ENCODE peak calls at places on chromosome 20, in eight cellular contexts. One of them, this sample, is unnamed.

GRCh38 chr20:51315390-51315789 is 227.1 kb downstream of the NFATC2 start:
- DNase-seq in heart right ventricle: no peak
- DNase-seq in SK-N-SH: no peak
- DNase-seq in glutamatergic neuron: no peak
- DNase-seq in breast epithelium: no peak
- DNase-seq in brain microvascular endothelial cell: no peak
- DNase-seq in tibial artery: no peak
- DNase-seq in Peyer's patch: no peak
- DNase-seq in this sample: no peak

GRCh38 chr20:48098866-48099265 is 313.6 kb upstream of the SULF2 start:
- DNase-seq in SK-N-SH: no peak
- DNase-seq in brain microvascular endothelial cell: no peak
- DNase-seq in tibial artery: no peak
- DNase-seq in glutamatergic neuron: no peak
- DNase-seq in Peyer's patch: no peak
- DNase-seq in breast epithelium: no peak
- DNase-seq in heart right ventricle: no peak
- DNase-seq in this sample: no peak

GRCh38 chr20:8212286-8212685 is 80.2 kb downstream of the PLCB1 start:
- DNase-seq in tibial artery: no peak
- DNase-seq in Peyer's patch: no peak
- DNase-seq in SK-N-SH: no peak
- DNase-seq in glutamatergic neuron: no peak
- DNase-seq in breast epithelium: no peak
- DNase-seq in brain microvascular endothelial cell: no peak
- DNase-seq in heart right ventricle: no peak
- DNase-seq in this sample: no peak

GRCh38 chr20:3930265-3931206 is 41.3 kb downstream of the PANK2 start:
- DNase-seq in glutamatergic neuron: no peak
- DNase-seq in brain microvascular endothelial cell: no peak
- DNase-seq in Peyer's patch: no peak
- DNase-seq in breast epithelium: no peak
- DNase-seq in SK-N-SH: no peak
- DNase-seq in tibial artery: no peak
- DNase-seq in heart right ventricle: no peak
- DNase-seq in this sample: no peak

GRCh38 chr20:57661201-57662027 is 41.2 kb upstream of the ZBP1 start:
- DNase-seq in heart right ventricle: no peak
- DNase-seq in Peyer's patch: peak
- DNase-seq in tibial artery: peak
- DNase-seq in breast epithelium: peak
- DNase-seq in SK-N-SH: peak
- DNase-seq in glutamatergic neuron: peak
- DNase-seq in brain microvascular endothelial cell: no peak
- DNase-seq in this sample: no peak

GRCh38 chr20:21496452-21496851 is 17.4 kb downstream of the NKX2-2 start:
- DNase-seq in breast epithelium: no peak
- DNase-seq in glutamatergic neuron: no peak
- DNase-seq in SK-N-SH: no peak
- DNase-seq in tibial artery: no peak
- DNase-seq in brain microvascular endothelial cell: no peak
- DNase-seq in Peyer's patch: no peak
- DNase-seq in heart right ventricle: no peak
- DNase-seq in this sample: no peak

GRCh38 chr20:6595704-6596103 is 171.8 kb upstream of the BMP2 start:
- DNase-seq in brain microvascular endothelial cell: peak
- DNase-seq in SK-N-SH: no peak
- DNase-seq in Peyer's patch: no peak
- DNase-seq in breast epithelium: no peak
- DNase-seq in heart right ventricle: no peak
- DNase-seq in tibial artery: no peak
- DNase-seq in glutamatergic neuron: no peak
- DNase-seq in this sample: no peak

GRCh38 chr20:57742506-57743180 is 32.8 kb upstream of the PMEPA1 start:
- DNase-seq in breast epithelium: no peak
- DNase-seq in SK-N-SH: peak
- DNase-seq in heart right ventricle: no peak
- DNase-seq in tibial artery: no peak
- DNase-seq in glutamatergic neuron: no peak
- DNase-seq in Peyer's patch: no peak
- DNase-seq in brain microvascular endothelial cell: no peak
- DNase-seq in this sample: no peak

GRCh38 chr20:47352332-47353223 is 3.9 kb downstream of the ZMYND8 start:
- DNase-seq in brain microvascular endothelial cell: no peak
- DNase-seq in heart right ventricle: peak
- DNase-seq in SK-N-SH: peak
- DNase-seq in tibial artery: no peak
- DNase-seq in glutamatergic neuron: no peak
- DNase-seq in Peyer's patch: peak
- DNase-seq in breast epithelium: no peak
- DNase-seq in this sample: no peak

GRCh38 chr20:48411265-48411664 is 416.5 kb downstream of the PREX1 start:
- DNase-seq in breast epithelium: no peak
- DNase-seq in heart right ventricle: no peak
- DNase-seq in glutamatergic neuron: no peak
- DNase-seq in tibial artery: no peak
- DNase-seq in Peyer's patch: no peak
- DNase-seq in brain microvascular endothelial cell: no peak
- DNase-seq in SK-N-SH: no peak
- DNase-seq in this sample: no peak

GRCh38 chr20:8880085-8880853 is 188.6 kb upstream of the PLCB4 start:
- DNase-seq in SK-N-SH: no peak
- DNase-seq in Peyer's patch: no peak
- DNase-seq in heart right ventricle: no peak
- DNase-seq in glutamatergic neuron: no peak
- DNase-seq in brain microvascular endothelial cell: no peak
- DNase-seq in breast epithelium: no peak
- DNase-seq in tibial artery: no peak
- DNase-seq in this sample: no peak

GRCh38 chr20:64246616-64247311 is 8.8 kb upstream of the PCMTD2 start:
- DNase-seq in breast epithelium: peak
- DNase-seq in brain microvascular endothelial cell: no peak
- DNase-seq in Peyer's patch: no peak
- DNase-seq in glutamatergic neuron: no peak
- DNase-seq in SK-N-SH: peak
- DNase-seq in heart right ventricle: no peak
- DNase-seq in tibial artery: no peak
- DNase-seq in this sample: no peak

GRCh38 chr20:50181344-50181743 is 9.3 kb upstream of the CEBPB start:
- DNase-seq in tibial artery: no peak
- DNase-seq in Peyer's patch: peak
- DNase-seq in brain microvascular endothelial cell: no peak
- DNase-seq in breast epithelium: no peak
- DNase-seq in heart right ventricle: no peak
- DNase-seq in glutamatergic neuron: no peak
- DNase-seq in SK-N-SH: no peak
- DNase-seq in this sample: no peak

GRCh38 chr20:41340327-41341055 is at the start of gene LPIN3:
- DNase-seq in SK-N-SH: peak
- DNase-seq in breast epithelium: peak
- DNase-seq in heart right ventricle: peak
- DNase-seq in glutamatergic neuron: peak
- DNase-seq in tibial artery: peak
- DNase-seq in Peyer's patch: peak
- DNase-seq in brain microvascular endothelial cell: peak
- DNase-seq in this sample: no peak

GRCh38 chr20:51385941-51386530 is 156.5 kb downstream of the NFATC2 start:
- DNase-seq in SK-N-SH: peak
- DNase-seq in brain microvascular endothelial cell: peak
- DNase-seq in Peyer's patch: no peak
- DNase-seq in breast epithelium: no peak
- DNase-seq in heart right ventricle: no peak
- DNase-seq in glutamatergic neuron: no peak
- DNase-seq in tibial artery: no peak
- DNase-seq in this sample: no peak

GRCh38 chr20:9027626-9028025 is 41.3 kb upstream of the PLCB4 start:
- DNase-seq in SK-N-SH: no peak
- DNase-seq in tibial artery: no peak
- DNase-seq in glutamatergic neuron: no peak
- DNase-seq in brain microvascular endothelial cell: no peak
- DNase-seq in Peyer's patch: no peak
- DNase-seq in breast epithelium: no peak
- DNase-seq in heart right ventricle: no peak
- DNase-seq in this sample: no peak

GRCh38 chr20:35992713-35993335 is 24.4 kb downstream of the CNBD2 start:
- DNase-seq in heart right ventricle: peak
- DNase-seq in glutamatergic neuron: peak
- DNase-seq in Peyer's patch: no peak
- DNase-seq in SK-N-SH: peak
- DNase-seq in tibial artery: no peak
- DNase-seq in breast epithelium: no peak
- DNase-seq in brain microvascular endothelial cell: peak
- DNase-seq in this sample: peak

GRCh38 chr20:63052571-63053429 is 46.0 kb upstream of the BHLHE23 start:
- DNase-seq in Peyer's patch: peak
- DNase-seq in tibial artery: no peak
- DNase-seq in heart right ventricle: no peak
- DNase-seq in brain microvascular endothelial cell: no peak
- DNase-seq in SK-N-SH: no peak
- DNase-seq in glutamatergic neuron: peak
- DNase-seq in breast epithelium: peak
- DNase-seq in this sample: no peak

GRCh38 chr20:63086421-63087235 is 79.9 kb upstream of the BHLHE23 start:
- DNase-seq in glutamatergic neuron: peak
- DNase-seq in tibial artery: no peak
- DNase-seq in SK-N-SH: no peak
- DNase-seq in breast epithelium: peak
- DNase-seq in Peyer's patch: peak
- DNase-seq in brain microvascular endothelial cell: no peak
- DNase-seq in heart right ventricle: no peak
- DNase-seq in this sample: peak

GRCh38 chr20:13220857-13221297 is at the start of gene ISM1:
- DNase-seq in brain microvascular endothelial cell: no peak
- DNase-seq in heart right ventricle: no peak
- DNase-seq in breast epithelium: no peak
- DNase-seq in tibial artery: peak
- DNase-seq in glutamatergic neuron: peak
- DNase-seq in SK-N-SH: peak
- DNase-seq in Peyer's patch: peak
- DNase-seq in this sample: no peak

GRCh38 chr20:36101201-36101600 is 53.3 kb upstream of the EPB41L1 start:
- DNase-seq in tibial artery: no peak
- DNase-seq in glutamatergic neuron: peak
- DNase-seq in SK-N-SH: no peak
- DNase-seq in brain microvascular endothelial cell: no peak
- DNase-seq in heart right ventricle: no peak
- DNase-seq in Peyer's patch: no peak
- DNase-seq in breast epithelium: no peak
- DNase-seq in this sample: no peak

GRCh38 chr20:4369119-4369797 is 352.5 kb upstream of the PRND start:
- DNase-seq in brain microvascular endothelial cell: no peak
- DNase-seq in heart right ventricle: no peak
- DNase-seq in breast epithelium: no peak
- DNase-seq in SK-N-SH: no peak
- DNase-seq in glutamatergic neuron: no peak
- DNase-seq in Peyer's patch: no peak
- DNase-seq in tibial artery: no peak
- DNase-seq in this sample: no peak

GRCh38 chr20:36491901-36492617 is 49.3 kb upstream of the MYL9 start:
- DNase-seq in glutamatergic neuron: no peak
- DNase-seq in breast epithelium: no peak
- DNase-seq in Peyer's patch: peak
- DNase-seq in heart right ventricle: peak
- DNase-seq in SK-N-SH: no peak
- DNase-seq in brain microvascular endothelial cell: no peak
- DNase-seq in tibial artery: no peak
- DNase-seq in this sample: no peak

DNA sequence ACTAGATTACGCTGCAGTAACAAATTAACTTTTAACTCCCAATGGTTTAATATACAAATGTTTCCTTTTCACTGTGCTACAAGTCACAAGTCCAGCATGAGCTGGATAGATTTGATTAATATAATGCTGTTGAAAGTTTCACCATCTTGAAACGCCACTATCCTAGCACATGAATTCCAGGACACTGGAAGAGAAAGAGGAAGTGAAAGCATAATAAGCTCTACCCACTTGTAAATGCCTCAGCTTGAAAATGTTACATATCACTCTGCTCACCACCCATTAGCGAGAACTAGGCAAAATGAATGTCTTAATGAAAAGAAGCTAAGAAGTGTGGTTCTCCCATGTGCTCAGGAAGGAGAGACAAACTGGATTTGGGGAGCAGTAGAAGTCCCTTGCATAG is 46.9 kb downstream of the PCSK2 start:
- DNase-seq in tibial artery: no peak
- DNase-seq in brain microvascular endothelial cell: no peak
- DNase-seq in Peyer's patch: no peak
- DNase-seq in SK-N-SH: no peak
- DNase-seq in glutamatergic neuron: no peak
- DNase-seq in breast epithelium: no peak
- DNase-seq in heart right ventricle: no peak
- DNase-seq in this sample: no peak
- TF ChIP-seq CTCF in tibial artery: no peak
- TF ChIP-seq CTCF in brain microvascular endothelial cell: no peak
- TF ChIP-seq CTCF in Peyer's patch: no peak
- TF ChIP-seq CTCF in SK-N-SH: no peak
- TF ChIP-seq CTCF in glutamatergic neuron: no peak
- TF ChIP-seq CTCF in breast epithelium: no peak
- TF ChIP-seq CTCF in heart right ventricle: no peak
- TF ChIP-seq CTCF in this sample: no peak

GRCh38 chr20:44717986-44718385 is 2.8 kb downstream of the CCN5 start:
- DNase-seq in glutamatergic neuron: peak
- DNase-seq in Peyer's patch: no peak
- DNase-seq in breast epithelium: no peak
- DNase-seq in tibial artery: no peak
- DNase-seq in SK-N-SH: peak
- DNase-seq in heart right ventricle: no peak
- DNase-seq in brain microvascular endothelial cell: no peak
- DNase-seq in this sample: no peak
- TF ChIP-seq CTCF in glutamatergic neuron: peak
- TF ChIP-seq CTCF in Peyer's patch: no peak
- TF ChIP-seq CTCF in breast epithelium: peak
- TF ChIP-seq CTCF in tibial artery: peak
- TF ChIP-seq CTCF in SK-N-SH: peak
- TF ChIP-seq CTCF in heart right ventricle: peak
- TF ChIP-seq CTCF in brain microvascular endothelial cell: peak
- TF ChIP-seq CTCF in this sample: no peak

DNA sequence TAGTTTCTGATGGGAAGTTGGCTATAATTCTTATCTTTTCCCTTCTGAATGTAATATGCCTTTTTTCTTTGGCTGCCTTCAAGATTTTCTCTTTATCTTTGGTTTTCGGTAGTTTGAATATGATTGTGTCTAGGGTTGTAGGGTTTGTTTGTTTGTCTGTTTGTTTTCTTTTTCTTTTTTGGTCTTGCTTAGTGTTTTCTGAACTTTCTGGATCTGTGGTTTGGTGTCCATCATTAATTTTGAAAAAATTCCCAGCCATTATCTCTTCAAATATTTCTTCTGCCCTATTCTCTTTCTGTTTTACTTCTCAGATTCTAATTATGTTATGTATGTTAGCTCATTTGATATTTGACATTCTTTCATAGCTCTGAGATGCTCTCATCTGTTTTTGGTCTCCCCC is 79.4 kb downstream of the CHMP4B start:
- DNase-seq in SK-N-SH: no peak
- DNase-seq in Peyer's patch: no peak
- DNase-seq in breast epithelium: no peak
- DNase-seq in heart right ventricle: no peak
- DNase-seq in brain microvascular endothelial cell: no peak
- DNase-seq in glutamatergic neuron: no peak
- DNase-seq in tibial artery: no peak
- DNase-seq in this sample: no peak
- TF ChIP-seq CTCF in SK-N-SH: no peak
- TF ChIP-seq CTCF in Peyer's patch: no peak
- TF ChIP-seq CTCF in breast epithelium: no peak
- TF ChIP-seq CTCF in heart right ventricle: no peak
- TF ChIP-seq CTCF in brain microvascular endothelial cell: no peak
- TF ChIP-seq CTCF in glutamatergic neuron: no peak
- TF ChIP-seq CTCF in tibial artery: no peak
- TF ChIP-seq CTCF in this sample: no peak

GRCh38 chr20:23607497-23608245 is 2.0 kb upstream of the CST9 start:
- DNase-seq in tibial artery: no peak
- DNase-seq in Peyer's patch: no peak
- DNase-seq in glutamatergic neuron: no peak
- DNase-seq in breast epithelium: no peak
- DNase-seq in SK-N-SH: no peak
- DNase-seq in brain microvascular endothelial cell: no peak
- DNase-seq in heart right ventricle: no peak
- DNase-seq in this sample: no peak
- TF ChIP-seq CTCF in tibial artery: no peak
- TF ChIP-seq CTCF in Peyer's patch: no peak
- TF ChIP-seq CTCF in glutamatergic neuron: no peak
- TF ChIP-seq CTCF in breast epithelium: no peak
- TF ChIP-seq CTCF in SK-N-SH: no peak
- TF ChIP-seq CTCF in brain microvascular endothelial cell: no peak
- TF ChIP-seq CTCF in heart right ventricle: no peak
- TF ChIP-seq CTCF in this sample: no peak

This sample was measured in D721Med.